ENCODE peak calls at places on chromosomes 3 and 15, in ten cellular contexts. Q is body of pancreas; R is foreskin fibroblast; F is cardiac muscle cell; T is Calu3; G is CD8-positive, alpha-beta T cell; X is endothelial cell; H is cardiac fibroblast; P is lower lobe of right lung; M is neural progenitor cell. U is an unnamed sample.

GRCh38 chr3:124033360-124034015 is 41.6 kb upstream of the ROPN1 start:
- DNase-seq in R (peak), F (no peak), H (no peak), Q (peak), P (peak), G (no peak), T (no peak), X (no peak), M (peak), U (no peak)

GRCh38 chr15:98648654-98649537 is 557 bp downstream of the IGF1R start:
- DNase-seq in P (peak), X (peak), Q (peak), F (peak), T (peak), R (peak), H (peak), G (peak), M (peak), U (peak)

GRCh38 chr3:50419595-50419994 is 60.3 kb upstream of the TMEM115 start:
- DNase-seq in M (no peak), R (no peak), P (no peak), F (no peak), X (no peak), H (no peak), G (no peak), Q (no peak), T (no peak), U (no peak)

GRCh38 chr15:29100486-29101000 is 169.1 kb downstream of the NSMCE3 start:
- DNase-seq in X (no peak), M (no peak), T (no peak), Q (no peak), R (no peak), P (no peak), G (no peak), H (no peak), F (no peak), U (no peak)

GRCh38 chr3:70882104-70882503 is 569.7 kb upstream of the MDFIC2 start:
- DNase-seq in Q (no peak), R (no peak), F (peak), M (no peak), P (no peak), G (no peak), T (no peak), X (no peak), H (peak), U (no peak)

GRCh38 chr15:31435891-31436628 is 109.4 kb downstream of the KLF13 start:
- DNase-seq in T (no peak), M (no peak), F (no peak), H (no peak), P (no peak), G (no peak), R (peak), Q (no peak), X (no peak), U (no peak)

GRCh38 chr3:194176274-194176991 is 40.5 kb downstream of the HES1 start:
- DNase-seq in X (peak), G (no peak), Q (no peak), F (no peak), R (peak), T (no peak), M (peak), H (no peak), P (no peak), U (no peak)

GRCh38 chr15:79408041-79408440 is 24.1 kb upstream of the MINAR1 start:
- DNase-seq in M (no peak), T (no peak), F (no peak), G (no peak), Q (no peak), R (peak), P (no peak), X (no peak), H (no peak), U (peak)

GRCh38 chr3:115864912-115865311 is 241.6 kb downstream of the GAP43 start:
- DNase-seq in T (no peak), F (no peak), X (no peak), R (no peak), G (no peak), Q (no peak), P (no peak), M (no peak), H (no peak), U (no peak)

GRCh38 chr3:12929801-12930200 is 88.4 kb upstream of the RPL32 start:
- DNase-seq in Q (no peak), R (no peak), T (no peak), P (no peak), F (no peak), X (no peak), H (no peak), G (no peak), M (no peak), U (no peak)

GRCh38 chr15:70058642-70059360 is 38.9 kb downstream of the TLE3 start:
- DNase-seq in M (no peak), P (peak), H (no peak), F (no peak), Q (no peak), R (no peak), X (no peak), G (no peak), T (no peak), U (no peak)

GRCh38 chr15:91853968-91854943 is 748 bp downstream of the SLCO3A1 start:
- DNase-seq in Q (peak), P (peak), G (no peak), R (peak), X (peak), F (peak), H (no peak), T (peak), M (peak), U (no peak)

GRCh38 chr15:89221543-89221942 is at the start of gene RLBP1:
- DNase-seq in Q (no peak), X (no peak), P (no peak), M (peak), T (peak), F (no peak), R (no peak), H (no peak), G (no peak), U (no peak)

GRCh38 chr15:38650384-38650783 is 85.8 kb upstream of the RASGRP1 start:
- DNase-seq in P (no peak), G (no peak), F (no peak), X (no peak), T (no peak), M (no peak), Q (no peak), R (no peak), H (no peak), U (no peak)

GRCh38 chr3:157027861-157028745 is 131.8 kb downstream of the CCNL1 start:
- DNase-seq in M (no peak), Q (no peak), X (no peak), T (no peak), G (no peak), F (no peak), P (no peak), R (peak), H (no peak), U (no peak)

GRCh38 chr3:117463276-117463675 is 753.7 kb downstream of the TUSC7 start:
- DNase-seq in X (no peak), M (no peak), G (no peak), T (no peak), Q (no peak), H (no peak), P (no peak), R (peak), F (no peak), U (no peak)

GRCh38 chr3:134249442-134249841 is 1.2 kb downstream of the RYK start:
- DNase-seq in T (no peak), P (no peak), H (peak), F (no peak), X (no peak), M (no peak), Q (no peak), R (no peak), G (no peak), U (no peak)

GRCh38 chr3:82496890-82497560 is 735.6 kb upstream of the GBE1 start:
- DNase-seq in R (peak), X (peak), G (no peak), M (peak), H (no peak), F (no peak), Q (peak), P (no peak), T (peak), U (no peak)
- TF ChIP-seq CTCF in R (no peak), X (peak), G (no peak), M (peak), H (no peak), F (no peak), Q (peak), P (no peak), T (peak), U (no peak)

GRCh38 chr15:65836665-65837064 is 32.6 kb upstream of the RAB11A start:
- DNase-seq in R (no peak), H (no peak), P (no peak), F (no peak), X (no peak), Q (no peak), G (no peak), M (peak), T (no peak), U (no peak)
- TF ChIP-seq CTCF in R (no peak), H (peak), P (peak), F (no peak), X (peak), Q (no peak), G (peak), M (peak), T (peak), U (peak)

DNA sequence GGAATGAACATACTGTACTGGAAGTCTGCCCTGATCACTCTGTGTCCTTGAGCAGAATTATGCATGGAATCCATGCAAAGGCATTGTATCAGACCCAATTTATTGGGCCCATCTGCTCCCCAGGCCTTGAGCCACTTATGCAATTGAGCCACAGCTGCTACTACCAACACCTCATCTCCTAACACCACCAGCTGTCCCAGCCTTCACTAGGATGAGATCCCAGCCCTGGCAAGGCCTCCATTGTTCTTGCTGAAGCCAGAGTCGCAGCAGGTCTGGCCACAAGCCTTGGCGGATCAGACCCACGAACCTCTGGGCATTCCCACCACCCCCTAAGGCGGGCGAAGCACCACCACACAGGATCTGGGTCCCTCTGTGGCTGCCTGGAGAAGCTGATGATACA is 9.2 kb upstream of the NME9 start:
- DNase-seq in G (no peak), R (peak), Q (no peak), M (no peak), H (no peak), P (no peak), F (no peak), X (no peak), T (no peak), U (no peak)
- TF ChIP-seq CTCF in G (no peak), R (no peak), Q (no peak), M (no peak), H (no peak), P (no peak), F (no peak), X (no peak), T (no peak), U (no peak)

GRCh38 chr3:40452876-40453730 is 4.0 kb upstream of the RPL14 start:
- DNase-seq in X (peak), M (peak), H (peak), Q (peak), P (peak), F (peak), R (peak), T (peak), G (peak), U (peak)
- TF ChIP-seq CTCF in X (no peak), M (no peak), H (no peak), Q (no peak), P (no peak), F (no peak), R (no peak), T (no peak), G (no peak), U (no peak)

DNA sequence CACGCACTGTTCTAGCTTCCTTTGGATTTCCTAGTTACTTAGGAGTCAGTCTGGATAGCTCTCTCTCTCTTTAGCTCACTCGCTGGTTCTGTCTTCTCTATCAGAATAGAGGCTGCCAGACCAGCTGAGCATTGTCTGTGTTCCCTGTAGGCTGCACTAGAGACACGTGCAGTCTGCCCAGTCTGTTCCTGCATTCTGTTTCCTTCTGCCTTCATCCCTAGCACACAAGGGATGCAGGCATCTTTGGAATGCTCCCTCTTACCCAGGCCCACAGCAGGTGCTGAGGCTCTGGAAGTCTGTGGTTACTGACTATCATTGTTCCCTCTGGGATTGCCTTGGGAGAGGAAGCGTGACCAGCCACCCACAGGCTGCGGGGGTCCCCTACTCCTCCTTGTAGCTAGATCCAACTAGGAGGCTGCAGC is 322.8 kb downstream of the ZNF621 start:
- DNase-seq in G (no peak), P (no peak), R (no peak), T (no peak), Q (peak), F (peak), H (peak), X (peak), M (peak), U (no peak)
- TF ChIP-seq CTCF in G (no peak), P (no peak), R (no peak), T (no peak), Q (no peak), F (peak), H (no peak), X (no peak), M (peak), U (no peak)

GRCh38 chr3:9831253-9831652 is 12.6 kb downstream of the RPUSD3 start:
- DNase-seq in T (no peak), H (no peak), G (no peak), Q (no peak), F (no peak), P (no peak), X (no peak), M (no peak), R (no peak), U (no peak)

GRCh38 chr3:9825461-9826040 is 15.5 kb downstream of the TTLL3 start:
- DNase-seq in R (no peak), P (no peak), F (no peak), G (no peak), Q (no peak), X (no peak), M (no peak), T (no peak), H (no peak), U (no peak)

GRCh38 chr3:9828801-9829755 is 14.7 kb downstream of the RPUSD3 start:
- DNase-seq in M (no peak), H (no peak), T (no peak), G (no peak), X (no peak), P (peak), R (no peak), Q (no peak), F (no peak), U (no peak)

DNA sequence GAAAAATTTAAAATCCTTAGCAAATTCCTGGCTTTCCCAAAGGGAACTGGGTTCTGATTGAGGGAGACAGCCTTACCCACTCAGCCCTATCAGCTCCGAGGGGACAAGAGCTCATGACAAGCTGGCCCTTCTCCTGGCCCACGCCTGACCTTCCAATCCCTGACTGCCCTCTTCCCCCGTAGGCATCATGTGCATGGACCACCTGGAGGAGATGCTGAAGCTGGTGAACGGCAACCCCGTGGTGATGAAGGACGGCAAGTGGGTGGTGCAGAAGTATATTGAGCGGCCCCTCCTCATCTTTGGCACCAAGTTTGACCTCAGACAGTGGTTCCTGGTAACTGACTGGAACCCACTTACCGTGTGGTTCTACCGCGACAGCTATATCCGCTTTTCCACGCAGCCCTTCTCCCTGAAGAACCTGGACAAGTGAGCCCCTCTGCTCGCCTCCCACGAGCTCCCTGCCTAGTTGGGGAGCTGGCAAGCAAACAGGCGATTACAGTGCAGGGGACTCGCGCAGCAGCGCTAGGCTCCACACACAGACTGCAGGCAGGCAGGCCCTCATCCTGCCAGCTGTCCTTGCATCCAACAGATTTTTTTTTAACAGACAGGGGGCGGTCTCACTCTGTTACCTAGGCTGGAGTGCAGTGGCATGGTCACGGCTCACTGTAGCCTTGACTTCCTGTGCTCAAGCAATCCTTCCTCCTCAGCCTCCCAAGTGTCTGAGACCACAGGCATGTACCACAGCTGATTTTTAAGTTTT is 16.8 kb downstream of the RPUSD3 start:
- DNase-seq in R (peak), Q (peak), M (peak), T (peak), F (peak), P (peak), G (no peak), X (peak), H (peak), U (peak)
- TF ChIP-seq CTCF in R (peak), Q (peak), M (peak), T (no peak), F (no peak), P (peak), G (no peak), X (peak), H (peak), U (peak)

DNA sequence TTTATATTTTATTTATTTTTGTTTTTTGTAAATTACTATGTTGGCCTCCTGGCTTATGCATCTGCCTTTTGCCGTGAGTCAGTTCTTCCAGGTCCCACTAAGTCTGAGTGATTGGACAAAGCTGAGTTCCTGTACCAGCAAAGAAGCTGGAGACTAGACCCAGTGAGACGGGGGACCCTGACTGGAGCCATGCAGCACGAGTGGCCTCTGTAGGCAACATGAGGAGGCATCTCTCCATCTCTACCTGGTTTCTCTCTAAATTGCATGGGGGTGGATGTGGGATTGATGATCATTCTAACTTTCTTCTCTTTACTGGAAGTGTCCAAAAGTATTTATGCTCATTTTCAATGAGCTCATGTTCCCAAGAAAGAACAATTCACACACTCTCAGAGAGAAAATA is 155.3 kb upstream of the MRPL3 start:
- DNase-seq in P (no peak), Q (no peak), M (no peak), H (no peak), T (no peak), G (no peak), F (peak), R (peak), X (no peak), U (no peak)
- TF ChIP-seq CTCF in P (no peak), Q (no peak), M (no peak), H (no peak), T (no peak), G (no peak), F (peak), R (no peak), X (no peak), U (no peak)

DNA sequence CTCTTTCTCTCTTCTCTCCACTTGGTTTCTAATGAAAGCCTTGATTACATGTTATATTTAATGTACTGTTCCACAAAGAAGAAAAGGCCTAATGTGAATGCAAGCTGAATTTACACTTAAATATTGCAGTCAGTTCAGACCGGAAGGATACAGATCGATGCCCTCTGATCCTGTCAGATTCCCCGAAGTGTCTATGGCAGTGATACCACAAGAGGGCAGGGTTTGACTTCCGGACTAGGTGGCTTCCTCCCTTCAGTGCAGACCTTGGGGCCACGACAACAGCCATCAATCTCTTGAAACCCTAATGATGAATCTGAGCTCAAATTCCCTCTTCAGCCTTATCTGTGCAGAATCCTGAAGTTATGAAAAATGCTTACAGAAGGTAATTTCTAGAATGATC is 29.5 kb downstream of the AGTR1 start:
- DNase-seq in F (peak), H (peak), G (no peak), R (peak), P (no peak), M (peak), T (peak), X (peak), Q (peak), U (no peak)
- TF ChIP-seq CTCF in F (peak), H (peak), G (no peak), R (peak), P (peak), M (peak), T (peak), X (peak), Q (peak), U (peak)

GRCh38 chr3:41144631-41145030 is 54.7 kb upstream of the CTNNB1 start:
- DNase-seq in G (no peak), R (no peak), H (no peak), P (no peak), X (no peak), T (no peak), M (no peak), F (no peak), Q (no peak), U (no peak)
- TF ChIP-seq CTCF in G (no peak), R (no peak), H (no peak), P (no peak), X (no peak), T (no peak), M (no peak), F (no peak), Q (no peak), U (no peak)

U was measured in HFFc6.